ENCODE peak calls at places on chromosomes 6 and 20, in seven cellular contexts. One of them, this sample, is unnamed.
A peak's percentile ranks its signal among the peaks of the same experiment; 100 is the strongest.

GRCh38 chr6:52590634-52590985 is 13.8 kb upstream of the TRAM2 start:
- DNase-seq in stimulated activated CD8-positive, alpha-beta memory T cell treated with anti-CD3 and anti-CD28 coated beads, Interleukin-7, amount 100 ng/mL, for 1 hour: no peak
- DNase-seq in stimulated activated CD4-positive, alpha-beta T cell treated with anti-CD3 and anti-CD28 coated beads, Interleukin-2, amount 100 ng/mL, for 48 hours: no peak
- DNase-seq in NCI-H345: no peak
- DNase-seq in IMR-90: peak; percentile 83
- DNase-seq in coronary artery: no peak
- DNase-seq in SHP77: no peak
- DNase-seq in this sample: no peak

GRCh38 chr20:23514848-23515247 is 23.9 kb downstream of the CST8 start:
- DNase-seq in stimulated activated CD8-positive, alpha-beta memory T cell treated with anti-CD3 and anti-CD28 coated beads, Interleukin-7, amount 100 ng/mL, for 1 hour: no peak
- DNase-seq in stimulated activated CD4-positive, alpha-beta T cell treated with anti-CD3 and anti-CD28 coated beads, Interleukin-2, amount 100 ng/mL, for 48 hours: no peak
- DNase-seq in NCI-H345: no peak
- DNase-seq in IMR-90: no peak
- DNase-seq in coronary artery: no peak
- DNase-seq in SHP77: no peak
- DNase-seq in this sample: no peak

GRCh38 chr6:31049518-31049917 is 39.2 kb downstream of the MUC22 start:
- DNase-seq in stimulated activated CD8-positive, alpha-beta memory T cell treated with anti-CD3 and anti-CD28 coated beads, Interleukin-7, amount 100 ng/mL, for 1 hour: no peak
- DNase-seq in stimulated activated CD4-positive, alpha-beta T cell treated with anti-CD3 and anti-CD28 coated beads, Interleukin-2, amount 100 ng/mL, for 48 hours: no peak
- DNase-seq in NCI-H345: no peak
- DNase-seq in IMR-90: peak; percentile 44
- DNase-seq in coronary artery: no peak
- DNase-seq in SHP77: no peak
- DNase-seq in this sample: no peak

GRCh38 chr6:56932891-56933473 is 21.9 kb upstream of the BEND6 start:
- DNase-seq in stimulated activated CD8-positive, alpha-beta memory T cell treated with anti-CD3 and anti-CD28 coated beads, Interleukin-7, amount 100 ng/mL, for 1 hour: no peak
- DNase-seq in stimulated activated CD4-positive, alpha-beta T cell treated with anti-CD3 and anti-CD28 coated beads, Interleukin-2, amount 100 ng/mL, for 48 hours: no peak
- DNase-seq in NCI-H345: no peak
- DNase-seq in IMR-90: no peak
- DNase-seq in coronary artery: no peak
- DNase-seq in SHP77: no peak
- DNase-seq in this sample: no peak

GRCh38 chr6:16108996-16109658 is 19.8 kb upstream of the MYLIP start:
- DNase-seq in stimulated activated CD8-positive, alpha-beta memory T cell treated with anti-CD3 and anti-CD28 coated beads, Interleukin-7, amount 100 ng/mL, for 1 hour: no peak
- DNase-seq in stimulated activated CD4-positive, alpha-beta T cell treated with anti-CD3 and anti-CD28 coated beads, Interleukin-2, amount 100 ng/mL, for 48 hours: no peak
- DNase-seq in NCI-H345: no peak
- DNase-seq in IMR-90: no peak
- DNase-seq in coronary artery: no peak
- DNase-seq in SHP77: no peak
- DNase-seq in this sample: no peak

GRCh38 chr6:35021014-35021413 is 120.1 kb downstream of the TCP11 start:
- DNase-seq in stimulated activated CD8-positive, alpha-beta memory T cell treated with anti-CD3 and anti-CD28 coated beads, Interleukin-7, amount 100 ng/mL, for 1 hour: no peak
- DNase-seq in stimulated activated CD4-positive, alpha-beta T cell treated with anti-CD3 and anti-CD28 coated beads, Interleukin-2, amount 100 ng/mL, for 48 hours: no peak
- DNase-seq in NCI-H345: no peak
- DNase-seq in IMR-90: no peak
- DNase-seq in coronary artery: no peak
- DNase-seq in SHP77: no peak
- DNase-seq in this sample: no peak

GRCh38 chr20:23585808-23586734 is 17.8 kb upstream of the CST9L start:
- DNase-seq in stimulated activated CD8-positive, alpha-beta memory T cell treated with anti-CD3 and anti-CD28 coated beads, Interleukin-7, amount 100 ng/mL, for 1 hour: no peak
- DNase-seq in stimulated activated CD4-positive, alpha-beta T cell treated with anti-CD3 and anti-CD28 coated beads, Interleukin-2, amount 100 ng/mL, for 48 hours: no peak
- DNase-seq in NCI-H345: no peak
- DNase-seq in IMR-90: no peak
- DNase-seq in coronary artery: no peak
- DNase-seq in SHP77: no peak
- DNase-seq in this sample: no peak

GRCh38 chr20:63116412-63117106 is 99.4 kb downstream of the YTHDF1 start:
- DNase-seq in stimulated activated CD8-positive, alpha-beta memory T cell treated with anti-CD3 and anti-CD28 coated beads, Interleukin-7, amount 100 ng/mL, for 1 hour: no peak
- DNase-seq in stimulated activated CD4-positive, alpha-beta T cell treated with anti-CD3 and anti-CD28 coated beads, Interleukin-2, amount 100 ng/mL, for 48 hours: no peak
- DNase-seq in NCI-H345: no peak
- DNase-seq in IMR-90: peak; percentile 8
- DNase-seq in coronary artery: no peak
- DNase-seq in SHP77: no peak
- DNase-seq in this sample: no peak

GRCh38 chr20:12535316-12535715 is 473.5 kb upstream of the SPTLC3 start:
- DNase-seq in stimulated activated CD8-positive, alpha-beta memory T cell treated with anti-CD3 and anti-CD28 coated beads, Interleukin-7, amount 100 ng/mL, for 1 hour: no peak
- DNase-seq in stimulated activated CD4-positive, alpha-beta T cell treated with anti-CD3 and anti-CD28 coated beads, Interleukin-2, amount 100 ng/mL, for 48 hours: no peak
- DNase-seq in NCI-H345: peak; percentile 48
- DNase-seq in IMR-90: no peak
- DNase-seq in coronary artery: no peak
- DNase-seq in SHP77: peak; percentile 56
- DNase-seq in this sample: no peak

GRCh38 chr6:5004373-5005037 is 668 bp upstream of the RPP40 start:
- DNase-seq in stimulated activated CD8-positive, alpha-beta memory T cell treated with anti-CD3 and anti-CD28 coated beads, Interleukin-7, amount 100 ng/mL, for 1 hour: no peak
- DNase-seq in stimulated activated CD4-positive, alpha-beta T cell treated with anti-CD3 and anti-CD28 coated beads, Interleukin-2, amount 100 ng/mL, for 48 hours: no peak
- DNase-seq in NCI-H345: no peak
- DNase-seq in IMR-90: no peak
- DNase-seq in coronary artery: no peak
- DNase-seq in SHP77: no peak
- DNase-seq in this sample: no peak

GRCh38 chr6:98905759-98906158 is 42.0 kb downstream of the FBXL4 start:
- DNase-seq in stimulated activated CD8-positive, alpha-beta memory T cell treated with anti-CD3 and anti-CD28 coated beads, Interleukin-7, amount 100 ng/mL, for 1 hour: no peak
- DNase-seq in stimulated activated CD4-positive, alpha-beta T cell treated with anti-CD3 and anti-CD28 coated beads, Interleukin-2, amount 100 ng/mL, for 48 hours: no peak
- DNase-seq in NCI-H345: no peak
- DNase-seq in IMR-90: no peak
- DNase-seq in coronary artery: no peak
- DNase-seq in SHP77: no peak
- DNase-seq in this sample: no peak

GRCh38 chr20:1266167-1266973 is at the start of gene SNPH:
- DNase-seq in stimulated activated CD8-positive, alpha-beta memory T cell treated with anti-CD3 and anti-CD28 coated beads, Interleukin-7, amount 100 ng/mL, for 1 hour: peak; percentile 33
- DNase-seq in stimulated activated CD4-positive, alpha-beta T cell treated with anti-CD3 and anti-CD28 coated beads, Interleukin-2, amount 100 ng/mL, for 48 hours: peak; percentile 54
- DNase-seq in NCI-H345: peak; percentile 60
- DNase-seq in IMR-90: peak; percentile 76
- DNase-seq in coronary artery: peak; percentile 81
- DNase-seq in SHP77: peak; percentile 63
- DNase-seq in this sample: peak; percentile 81

GRCh38 chr6:127058027-127058426 is 60.4 kb upstream of the RSPO3 start:
- DNase-seq in stimulated activated CD8-positive, alpha-beta memory T cell treated with anti-CD3 and anti-CD28 coated beads, Interleukin-7, amount 100 ng/mL, for 1 hour: no peak
- DNase-seq in stimulated activated CD4-positive, alpha-beta T cell treated with anti-CD3 and anti-CD28 coated beads, Interleukin-2, amount 100 ng/mL, for 48 hours: no peak
- DNase-seq in NCI-H345: no peak
- DNase-seq in IMR-90: peak; percentile 48
- DNase-seq in coronary artery: no peak
- DNase-seq in SHP77: no peak
- DNase-seq in this sample: no peak

GRCh38 chr6:79404261-79404660 is 133.0 kb downstream of the LCA5 start:
- DNase-seq in stimulated activated CD8-positive, alpha-beta memory T cell treated with anti-CD3 and anti-CD28 coated beads, Interleukin-7, amount 100 ng/mL, for 1 hour: no peak
- DNase-seq in stimulated activated CD4-positive, alpha-beta T cell treated with anti-CD3 and anti-CD28 coated beads, Interleukin-2, amount 100 ng/mL, for 48 hours: no peak
- DNase-seq in NCI-H345: no peak
- DNase-seq in IMR-90: no peak
- DNase-seq in coronary artery: no peak
- DNase-seq in SHP77: no peak
- DNase-seq in this sample: no peak

GRCh38 chr20:53750827-53751393 is 157.3 kb upstream of the ZNF217 start:
- DNase-seq in stimulated activated CD8-positive, alpha-beta memory T cell treated with anti-CD3 and anti-CD28 coated beads, Interleukin-7, amount 100 ng/mL, for 1 hour: no peak
- DNase-seq in stimulated activated CD4-positive, alpha-beta T cell treated with anti-CD3 and anti-CD28 coated beads, Interleukin-2, amount 100 ng/mL, for 48 hours: no peak
- DNase-seq in NCI-H345: no peak
- DNase-seq in IMR-90: peak; percentile 91
- DNase-seq in coronary artery: no peak
- DNase-seq in SHP77: no peak
- DNase-seq in this sample: no peak

GRCh38 chr20:58921564-58921963 is 59.5 kb upstream of the NELFCD start:
- DNase-seq in stimulated activated CD8-positive, alpha-beta memory T cell treated with anti-CD3 and anti-CD28 coated beads, Interleukin-7, amount 100 ng/mL, for 1 hour: no peak
- DNase-seq in stimulated activated CD4-positive, alpha-beta T cell treated with anti-CD3 and anti-CD28 coated beads, Interleukin-2, amount 100 ng/mL, for 48 hours: no peak
- DNase-seq in NCI-H345: peak; percentile 78
- DNase-seq in IMR-90: no peak
- DNase-seq in coronary artery: no peak
- DNase-seq in SHP77: peak; percentile 70
- DNase-seq in this sample: no peak

GRCh38 chr6:122445274-122445673 is 26.3 kb downstream of the SERINC1 start:
- DNase-seq in stimulated activated CD8-positive, alpha-beta memory T cell treated with anti-CD3 and anti-CD28 coated beads, Interleukin-7, amount 100 ng/mL, for 1 hour: no peak
- DNase-seq in stimulated activated CD4-positive, alpha-beta T cell treated with anti-CD3 and anti-CD28 coated beads, Interleukin-2, amount 100 ng/mL, for 48 hours: no peak
- DNase-seq in NCI-H345: no peak
- DNase-seq in IMR-90: no peak
- DNase-seq in coronary artery: no peak
- DNase-seq in SHP77: no peak
- DNase-seq in this sample: no peak

This sample was measured in B cell.